ENCODE peak calls at places on chromosomes 7 and 10, in four cellular contexts. Q, K, E and D are unnamed samples.

GRCh38 chr10:65861249-65861648 is 1064.6 kb upstream of the LRRTM3 start:
- DNase-seq in Q (no peak), K (no peak), E (no peak), D (peak)

GRCh38 chr10:130020651-130021372 is 56.7 kb upstream of the EBF3 start:
- DNase-seq in Q (no peak), K (peak), E (peak), D (no peak)

GRCh38 chr10:101062231-101063161 is 707 bp downstream of the KAZALD1 start:
- DNase-seq in Q (peak), K (peak), E (peak), D (no peak)

GRCh38 chr7:14717711-14718304 is 184.7 kb downstream of the DGKB start:
- DNase-seq in Q (peak), K (no peak), E (peak), D (peak)

GRCh38 chr7:34137176-34137575 is 231.8 kb downstream of the BMPER start:
- DNase-seq in Q (no peak), K (no peak), E (no peak), D (no peak)

GRCh38 chr10:132360766-132361447 is 28.9 kb downstream of the LRRC27 start:
- DNase-seq in Q (no peak), K (no peak), E (peak), D (no peak)

GRCh38 chr7:6256709-6257535 is 15.5 kb downstream of the CYTH3 start:
- DNase-seq in Q (no peak), K (no peak), E (peak), D (no peak)

GRCh38 chr7:139680676-139681462 is 96.9 kb downstream of the HIPK2 start:
- DNase-seq in Q (no peak), K (peak), E (peak), D (peak)

GRCh38 chr10:50470798-50471582 is 152.8 kb downstream of the SGMS1 start:
- DNase-seq in Q (no peak), K (no peak), E (peak), D (peak)

GRCh38 chr10:17474595-17474994 is 20.2 kb upstream of the ST8SIA6 start:
- DNase-seq in Q (peak), K (no peak), E (peak), D (no peak)

GRCh38 chr7:100087055-100087750 is 1.6 kb upstream of the COPS6 start:
- DNase-seq in Q (no peak), K (peak), E (peak), D (peak)

GRCh38 chr7:47183896-47184629 is 397.8 kb downstream of the TNS3 start:
- DNase-seq in Q (no peak), K (no peak), E (no peak), D (no peak)

GRCh38 chr7:4882169-4882741 is 1.3 kb downstream of the RADIL start:
- DNase-seq in Q (peak), K (peak), E (peak), D (no peak)

GRCh38 chr7:109343662-109344061 is 774.0 kb downstream of the DNAJB9 start:
- DNase-seq in Q (no peak), K (no peak), E (no peak), D (no peak)

GRCh38 chr10:70324951-70325781 is 41.4 kb upstream of the NPFFR1 start:
- DNase-seq in Q (no peak), K (no peak), E (no peak), D (no peak)

GRCh38 chr7:31815796-31816195 is 128.8 kb downstream of the PPP1R17 start:
- DNase-seq in Q (no peak), K (no peak), E (peak), D (no peak)

GRCh38 chr7:11458736-11459483 is 373.1 kb downstream of the THSD7A start:
- DNase-seq in Q (no peak), K (no peak), E (peak), D (peak)

GRCh38 chr7:137519964-137520363 is 176.4 kb upstream of the PTN start:
- DNase-seq in Q (no peak), K (no peak), E (peak), D (no peak)

GRCh38 chr10:111439034-111439842 is 362.4 kb downstream of the ADRA2A start:
- DNase-seq in Q (no peak), K (no peak), E (no peak), D (no peak)

GRCh38 chr10:107653832-107654287 is 489.4 kb upstream of the SORCS1 start:
- DNase-seq in Q (no peak), K (no peak), E (peak), D (no peak)

GRCh38 chr7:3157541-3158287 is 114.0 kb upstream of the CARD11 start:
- DNase-seq in Q (no peak), K (no peak), E (no peak), D (peak)

GRCh38 chr7:104807676-104808075 is 206.3 kb upstream of the KMT2E start:
- DNase-seq in Q (no peak), K (no peak), E (no peak), D (no peak)

GRCh38 chr7:75905785-75906604 is 9.0 kb upstream of the POR start:
- DNase-seq in Q (peak), K (peak), E (peak), D (peak)

GRCh38 chr10:13775786-13776780 is 189.3 kb downstream of the PRPF18 start:
- DNase-seq in Q (no peak), K (no peak), E (peak), D (peak)

GRCh38 chr7:101390901-101391301 is 28.2 kb downstream of the COL26A1 start:
- DNase-seq in Q (no peak), K (peak), E (peak), D (no peak)

GRCh38 chr7:26443006-26443405 is 151.3 kb downstream of the SNX10 start:
- DNase-seq in Q (no peak), K (no peak), E (no peak), D (no peak)